ENCODE peak calls at places on chromosomes 2 and 18, in eight cellular contexts. D, C, O, S, Y, L, J and H are unnamed samples.

GRCh38 chr2:179861777-179862117 is 335 bp upstream of the ZNF385B start:
- DNase-seq in C (no peak), J (peak), S (peak), L (no peak), Y (peak), D (peak), O (peak), H (peak)

GRCh38 chr18:8703781-8704301 is 1.5 kb upstream of the MTCL1 start:
- DNase-seq in O (no peak), S (no peak), D (no peak), C (no peak), Y (no peak), L (no peak), J (no peak), H (no peak)

GRCh38 chr2:197707316-197708213 is 2.4 kb downstream of the MARS2 start:
- DNase-seq in J (peak), L (no peak), C (no peak), S (peak), Y (peak), D (peak), O (peak), H (peak)

GRCh38 chr2:4140284-4140962 is 437.0 kb downstream of the DCDC2C start:
- DNase-seq in C (no peak), J (peak), S (no peak), D (no peak), L (no peak), Y (no peak), O (no peak), H (no peak)

GRCh38 chr2:118860506-118860905 is 13.1 kb upstream of the EN1 start:
- DNase-seq in C (no peak), O (no peak), L (no peak), Y (no peak), S (no peak), J (peak), D (no peak), H (no peak)

GRCh38 chr2:59182249-59182648 is 941.1 kb upstream of the FANCL start:
- DNase-seq in J (peak), S (peak), L (peak), Y (no peak), O (peak), C (peak), D (peak), H (peak)

GRCh38 chr2:68391099-68391498 is 26.0 kb downstream of the PLEK start:
- DNase-seq in J (no peak), Y (no peak), S (no peak), L (no peak), C (no peak), O (no peak), D (no peak), H (no peak)

GRCh38 chr2:1205853-1206252 is 207.4 kb upstream of the TPO start:
- DNase-seq in C (no peak), J (no peak), D (no peak), L (no peak), O (no peak), Y (no peak), S (no peak), H (no peak)

GRCh38 chr2:3761328-3761727 is 58.0 kb downstream of the DCDC2C start:
- DNase-seq in Y (no peak), O (no peak), C (no peak), J (no peak), L (no peak), S (no peak), D (no peak), H (no peak)

GRCh38 chr2:106219813-106220212 is 25.7 kb upstream of the UXS1 start:
- DNase-seq in Y (no peak), J (no peak), O (no peak), D (no peak), C (no peak), S (no peak), L (no peak), H (no peak)

GRCh38 chr18:25099838-25100393 is 252.1 kb downstream of the ZNF521 start:
- DNase-seq in O (no peak), S (peak), J (no peak), D (peak), Y (peak), C (no peak), L (no peak), H (peak)

DNA sequence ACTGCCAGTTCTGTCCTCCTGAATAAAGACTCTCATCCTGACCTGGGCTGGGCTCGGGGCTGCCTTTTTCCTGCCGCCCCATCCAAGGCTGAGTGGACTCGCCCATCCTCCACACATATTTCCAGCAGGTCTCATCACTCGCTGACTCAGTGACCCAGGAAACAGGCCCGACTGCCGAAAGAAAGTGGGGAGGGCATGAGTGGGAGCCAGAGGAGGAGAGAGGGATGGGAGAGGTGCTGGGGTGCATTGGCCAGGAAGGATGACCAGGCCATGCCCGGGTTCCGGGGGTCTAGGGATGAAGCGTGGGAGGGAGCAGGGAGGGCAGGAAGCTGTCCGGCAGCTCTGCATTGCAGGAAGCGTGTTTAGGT is 66.7 kb downstream of the TWIST2 start:
- DNase-seq in L (no peak), Y (peak), D (peak), S (peak), C (no peak), J (no peak), O (peak), H (peak)
- H3K9ac ChIP-seq in L (no peak), Y (no peak), D (peak), S (no peak), C (no peak), J (no peak), O (peak), H (peak)

GRCh38 chr18:30134020-30134419 is 908.5 kb downstream of the DSC3 start:
- DNase-seq in J (no peak), Y (no peak), O (no peak), D (no peak), S (no peak), C (no peak), L (no peak), H (no peak)
- H3K9ac ChIP-seq in J (no peak), Y (no peak), O (no peak), D (no peak), S (no peak), C (no peak), L (no peak), H (no peak)

GRCh38 chr2:45302011-45302325 is 292.7 kb upstream of the SIX2 start:
- DNase-seq in J (no peak), Y (no peak), L (no peak), C (no peak), D (no peak), O (no peak), S (no peak), H (no peak)
- H3K9ac ChIP-seq in J (no peak), Y (no peak), L (no peak), C (no peak), D (no peak), O (no peak), S (no peak), H (no peak)

GRCh38 chr2:134167015-134167414 is 86.9 kb upstream of the MGAT5 start:
- DNase-seq in C (no peak), L (no peak), Y (peak), D (peak), S (peak), J (no peak), O (no peak), H (peak)
- H3K9ac ChIP-seq in C (no peak), L (no peak), Y (no peak), D (no peak), S (no peak), J (no peak), O (no peak), H (no peak)

GRCh38 chr18:48940854-48941531 is 9.8 kb downstream of the SMAD7 start:
- DNase-seq in J (peak), D (peak), L (no peak), O (peak), Y (peak), C (no peak), S (peak), H (no peak)

GRCh38 chr18:48943333-48943732 is 7.4 kb downstream of the SMAD7 start:
- DNase-seq in Y (no peak), O (no peak), C (no peak), S (no peak), L (no peak), D (no peak), J (no peak), H (peak)

GRCh38 chr18:48941672-48942071 is 9.1 kb downstream of the SMAD7 start:
- DNase-seq in S (no peak), Y (no peak), C (no peak), L (no peak), J (peak), D (no peak), O (no peak), H (peak)

GRCh38 chr18:48942554-48943261 is 8.1 kb downstream of the SMAD7 start:
- DNase-seq in O (peak), S (peak), L (no peak), D (peak), J (peak), C (no peak), Y (peak), H (peak)

GRCh38 chr18:48942086-48942485 is 8.7 kb downstream of the SMAD7 start:
- DNase-seq in O (no peak), C (no peak), Y (no peak), L (no peak), J (no peak), S (no peak), D (no peak), H (peak)
- H3K9ac ChIP-seq in O (no peak), C (no peak), Y (no peak), L (no peak), J (peak), S (peak), D (peak), H (peak)